ENCODE peak calls at places on chromosome 6, in six cellular contexts. F is H1, N is H9, H is trophoblast cell, E is mesenchymal stem cell, W is IMR-90. Y is an unnamed sample.

GRCh38 chr6:168247456-168248147 is 72.0 kb downstream of the DACT2 start:
- DNase-seq in F (no peak), N (no peak), H (no peak), E (peak), W (no peak), Y (no peak)

GRCh38 chr6:156102129-156102528 is 646.5 kb upstream of the NOX3 start:
- DNase-seq in F (peak), N (peak), H (peak), E (peak), W (peak), Y (no peak)

GRCh38 chr6:114055319-114055718 is 84.4 kb upstream of the HDAC2 start:
- DNase-seq in F (no peak), N (no peak), H (no peak), E (no peak), W (no peak), Y (no peak)

GRCh38 chr6:33735201-33735600 is 11.5 kb downstream of the IP6K3 start:
- DNase-seq in F (no peak), N (no peak), H (no peak), E (no peak), W (no peak), Y (no peak)

GRCh38 chr6:25125736-25126135 is 153.4 kb upstream of the CARMIL1 start:
- DNase-seq in F (no peak), N (no peak), H (no peak), E (no peak), W (no peak), Y (no peak)

GRCh38 chr6:170053966-170054661 is 236.8 kb downstream of the DLL1 start:
- DNase-seq in F (no peak), N (no peak), H (no peak), E (no peak), W (no peak), Y (no peak)

GRCh38 chr6:147712841-147713240 is 204.4 kb downstream of the SAMD5 start:
- DNase-seq in F (no peak), N (no peak), H (peak), E (no peak), W (peak), Y (no peak)

GRCh38 chr6:71107935-71108420 is 151.1 kb upstream of the B3GAT2 start:
- DNase-seq in F (no peak), N (no peak), H (peak), E (peak), W (peak), Y (no peak)

GRCh38 chr6:16747232-16748027 is 13.8 kb downstream of the ATXN1 start:
- DNase-seq in F (no peak), N (no peak), H (peak), E (peak), W (peak), Y (no peak)

GRCh38 chr6:119842191-119842590 is 492.6 kb upstream of the MAN1A1 start:
- DNase-seq in F (no peak), N (no peak), H (no peak), E (no peak), W (no peak), Y (no peak)

GRCh38 chr6:148407372-148407771 is 64.7 kb downstream of the SASH1 start:
- DNase-seq in F (no peak), N (no peak), H (peak), E (peak), W (peak), Y (no peak)

GRCh38 chr6:159438106-159438505 is 254.9 kb downstream of the SOD2 start:
- DNase-seq in F (no peak), N (no peak), H (no peak), E (no peak), W (no peak), Y (no peak)

GRCh38 chr6:137490961-137491360 is 3.2 kb downstream of the OLIG3 start:
- DNase-seq in F (peak), N (peak), H (no peak), E (no peak), W (no peak), Y (peak)
- H3K14ac ChIP-seq in F (no peak), N (no peak), H (no peak), E (no peak), W (no peak), Y (no peak)

GRCh38 chr6:14211596-14211961 is 94.0 kb downstream of the CD83 start:
- DNase-seq in F (no peak), N (peak), H (no peak), E (peak), W (peak), Y (peak)

GRCh38 chr6:14212632-14213031 is 95.1 kb downstream of the CD83 start:
- DNase-seq in F (no peak), N (no peak), H (no peak), E (no peak), W (no peak), Y (no peak)

GRCh38 chr6:14210663-14211595 is 93.4 kb downstream of the CD83 start:
- DNase-seq in F (peak), N (peak), H (peak), E (peak), W (peak), Y (peak)

GRCh38 chr6:14210077-14210476 is 92.5 kb downstream of the CD83 start:
- DNase-seq in F (no peak), N (no peak), H (no peak), E (no peak), W (no peak), Y (no peak)

GRCh38 chr6:14212020-14212419 is 94.4 kb downstream of the CD83 start:
- DNase-seq in F (no peak), N (peak), H (peak), E (no peak), W (no peak), Y (no peak)
- H3K4ac ChIP-seq in F (peak), N (no peak), H (no peak), E (no peak), W (peak), Y (no peak)

GRCh38 chr6:57094689-57095088 is 4.7 kb downstream of the ZNF451 start:
- DNase-seq in F (no peak), N (no peak), H (no peak), E (no peak), W (no peak), Y (no peak)
- H3K14ac ChIP-seq in F (no peak), N (no peak), H (no peak), E (no peak), W (no peak), Y (no peak)

GRCh38 chr6:123562264-123562663 is 74.5 kb downstream of the TRDN start:
- DNase-seq in F (no peak), N (no peak), H (no peak), E (no peak), W (no peak), Y (no peak)
- H3K4ac ChIP-seq in F (peak), N (no peak), H (no peak), E (no peak), W (no peak), Y (no peak)

DNA sequence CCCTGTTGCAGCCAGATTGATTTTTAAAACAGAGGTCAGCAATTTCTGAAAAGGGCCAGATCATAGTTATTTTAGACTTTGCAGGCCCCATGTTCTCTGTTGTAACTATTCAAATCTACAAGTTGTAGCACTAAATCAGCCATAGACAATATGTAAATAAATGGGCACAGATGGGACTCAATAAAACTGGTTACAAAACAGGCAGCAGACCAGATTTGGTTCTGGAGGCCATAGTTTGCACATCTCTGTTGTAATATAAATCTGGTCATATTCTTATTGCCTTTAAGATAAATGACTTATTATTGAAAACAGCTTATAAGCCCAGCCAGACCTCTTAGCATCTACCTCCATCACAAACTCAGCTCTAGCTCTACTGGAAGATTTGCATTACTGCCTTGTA is 114.0 kb upstream of the ARG1 start:
- DNase-seq in F (no peak), N (no peak), H (no peak), E (no peak), W (no peak), Y (no peak)
- H3K14ac ChIP-seq in F (no peak), N (no peak), H (no peak), E (no peak), W (no peak), Y (no peak)

GRCh38 chr6:41503435-41503768 is 42.8 kb upstream of the FOXP4 start:
- DNase-seq in F (no peak), N (no peak), H (no peak), E (no peak), W (no peak), Y (no peak)
- H3K4ac ChIP-seq in F (no peak), N (no peak), H (no peak), E (no peak), W (no peak), Y (no peak)

DNA sequence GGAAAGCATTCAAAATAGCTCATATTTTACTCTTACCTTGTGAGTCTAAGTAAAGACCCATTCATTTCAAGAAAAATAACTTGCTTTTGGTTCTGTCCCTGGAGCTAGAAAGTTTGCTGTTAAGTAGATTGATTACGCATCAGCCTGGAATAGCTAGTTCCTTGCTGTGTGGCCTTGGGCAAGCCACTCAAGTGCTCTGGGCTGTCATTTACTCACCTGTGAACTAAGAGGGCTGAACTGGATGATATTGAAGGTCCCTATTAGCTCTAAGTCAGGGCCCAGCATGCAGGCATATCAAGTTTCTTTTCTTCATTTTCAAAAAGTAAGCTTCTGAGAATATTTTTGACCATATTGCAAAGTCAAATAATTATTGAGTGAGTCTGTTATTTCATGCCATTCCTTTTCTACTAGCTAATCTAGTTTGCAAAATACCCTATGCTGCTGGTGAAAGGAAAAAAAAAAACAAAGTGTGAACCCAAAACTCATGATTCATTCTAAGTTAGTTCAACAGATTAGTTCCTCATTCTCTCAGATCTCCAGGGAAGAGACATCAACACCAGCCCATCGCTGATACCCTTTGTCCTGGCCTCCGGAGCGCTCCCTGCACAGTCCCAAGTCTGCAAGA is 106.5 kb upstream of the GMDS start:
- DNase-seq in F (no peak), N (no peak), H (peak), E (no peak), W (peak), Y (no peak)
- H3K14ac ChIP-seq in F (no peak), N (no peak), H (no peak), E (no peak), W (peak), Y (no peak)

GRCh38 chr6:1869766-1870165 is 260.1 kb downstream of the FOXC1 start:
- DNase-seq in F (no peak), N (no peak), H (no peak), E (no peak), W (no peak), Y (no peak)

GRCh38 chr6:1870902-1871301 is 261.2 kb downstream of the FOXC1 start:
- DNase-seq in F (no peak), N (no peak), H (no peak), E (no peak), W (no peak), Y (peak)

GRCh38 chr6:1871936-1872335 is 262.2 kb downstream of the FOXC1 start:
- DNase-seq in F (no peak), N (no peak), H (no peak), E (peak), W (no peak), Y (no peak)

GRCh38 chr6:1868561-1869261 is 259.0 kb downstream of the FOXC1 start:
- DNase-seq in F (no peak), N (no peak), H (no peak), E (no peak), W (no peak), Y (no peak)

DNA sequence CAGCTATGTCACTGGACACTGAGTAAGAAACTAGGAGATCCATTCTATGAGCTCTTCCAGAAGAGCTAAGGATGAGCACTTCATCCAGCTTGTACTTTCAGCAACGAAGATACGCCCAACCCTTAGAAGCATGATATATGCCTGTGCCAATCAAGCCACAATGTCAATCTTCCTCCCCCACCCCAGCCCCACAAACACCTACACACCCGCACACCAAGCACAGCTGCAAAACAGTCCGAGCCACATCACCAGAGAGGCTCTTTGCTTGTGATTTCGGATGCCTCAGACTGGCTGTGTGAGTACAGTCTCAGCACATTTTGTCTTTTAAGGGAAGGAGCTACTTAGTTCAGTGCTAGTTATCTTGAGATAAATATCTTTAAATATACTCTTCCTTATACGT is 260.6 kb downstream of the FOXC1 start:
- DNase-seq in F (no peak), N (no peak), H (no peak), E (no peak), W (no peak), Y (no peak)
- H3K4ac ChIP-seq in F (no peak), N (no peak), H (no peak), E (no peak), W (no peak), Y (no peak)

DNA sequence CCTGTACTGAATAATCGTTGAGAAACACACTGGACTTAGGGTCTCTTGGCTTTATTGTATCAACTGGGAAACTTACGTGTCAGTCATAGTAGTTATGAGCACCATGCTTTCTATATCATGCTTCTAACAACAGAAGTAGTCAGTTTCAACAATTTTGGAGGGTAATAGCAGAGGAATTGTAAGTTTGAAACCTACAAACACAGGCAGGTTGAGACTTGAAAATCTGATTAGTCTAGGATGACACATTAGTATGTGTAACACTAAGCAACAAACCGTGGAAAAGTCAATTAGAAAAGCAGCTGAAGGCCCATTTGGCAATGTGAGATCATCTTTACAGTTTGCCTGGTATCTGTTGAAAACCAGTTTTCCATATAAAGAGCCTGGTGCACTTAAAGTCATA is 43.9 kb upstream of the FABP7 start:
- DNase-seq in F (no peak), N (no peak), H (peak), E (no peak), W (no peak), Y (no peak)
- H3K14ac ChIP-seq in F (no peak), N (no peak), H (no peak), E (no peak), W (no peak), Y (no peak)

GRCh38 chr6:162728177-162728571 is 400 bp downstream of the PACRG start:
- DNase-seq in F (no peak), N (no peak), H (no peak), E (no peak), W (no peak), Y (no peak)

GRCh38 chr6:162727347-162728176 is at the start of the genes PACRG and PRKN:
- DNase-seq in F (peak), N (peak), H (peak), E (peak), W (peak), Y (peak)

GRCh38 chr6:162728706-162729105 is 932 bp downstream of the PACRG start:
- DNase-seq in F (no peak), N (no peak), H (no peak), E (no peak), W (no peak), Y (no peak)

GRCh38 chr6:162730502-162730901 is 2.7 kb downstream of the PACRG start:
- DNase-seq in F (no peak), N (no peak), H (no peak), E (no peak), W (no peak), Y (no peak)

DNA sequence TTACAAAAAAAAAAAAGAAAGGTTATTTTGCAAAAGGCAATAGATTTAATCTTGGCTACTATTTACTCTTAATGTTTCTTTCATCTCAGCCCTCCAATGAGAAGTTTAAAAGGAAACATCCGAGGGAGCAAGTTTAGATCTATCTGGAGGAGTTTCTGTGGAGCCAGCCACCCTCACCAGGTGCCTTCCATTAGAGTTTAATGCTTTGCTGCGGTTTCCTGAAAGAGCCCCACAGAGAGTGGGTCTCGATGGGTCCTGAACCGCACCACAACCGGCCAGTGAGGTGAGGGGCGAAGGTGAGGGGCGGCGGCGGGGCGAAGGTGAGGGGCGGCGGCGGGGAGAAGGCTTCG is 594 bp downstream of the PRKN start:
- DNase-seq in F (no peak), N (no peak), H (peak), E (peak), W (no peak), Y (no peak)
- H3K4ac ChIP-seq in F (no peak), N (no peak), H (no peak), E (no peak), W (no peak), Y (no peak)